ENCODE peak calls at places on chromosomes 4 and X, in eight cellular contexts. C is neuronal stem cell; N is effector memory CD4-positive, alpha-beta T cell; U is psoas muscle; A is H9; X is hepatocyte; H is colonic mucosa; F is adrenal gland. R is an unnamed sample.

GRCh38 chr4:169229571-169230028 is 41.2 kb downstream of the SH3RF1 start:
- DNase-seq in H (no peak), C (no peak), F (no peak), X (peak; percentile 44), N (no peak), U (no peak), A (no peak), R (peak; percentile 93)

GRCh38 chr4:140955528-140956094 is 177.7 kb downstream of the RNF150 start:
- DNase-seq in U (no peak), N (no peak), C (no peak), F (no peak), A (no peak), H (no peak), X (no peak), R (no peak)

GRCh38 chr4:149987330-149987751 is 90.9 kb upstream of the DCLK2 start:
- DNase-seq in A (no peak), N (no peak), H (no peak), X (peak; percentile 51), C (no peak), F (no peak), U (no peak), R (peak; percentile 47)

GRCh38 chrX:106927700-106928099 is 7.5 kb downstream of the CLDN2 start:
- DNase-seq in F (no peak), X (no peak), C (no peak), U (no peak), H (no peak), N (no peak), A (no peak), R (peak; percentile 40)

GRCh38 chr4:53545238-53545637 is 46.0 kb downstream of the LNX1 start:
- DNase-seq in C (no peak), N (no peak), A (no peak), X (no peak), H (no peak), F (no peak), U (no peak), R (no peak)

GRCh38 chrX:107076158-107076557 is 42.5 kb downstream of the RBM41 start:
- DNase-seq in C (no peak), F (no peak), H (no peak), N (no peak), A (no peak), U (no peak), X (no peak), R (no peak)

GRCh38 chrX:103418811-103419210 is 42.5 kb downstream of the BEX3 start:
- DNase-seq in N (no peak), C (no peak), F (no peak), H (no peak), U (no peak), A (no peak), X (no peak), R (peak; percentile 24)

GRCh38 chr4:4914059-4914820 is 54.8 kb downstream of the MSX1 start:
- DNase-seq in F (no peak), A (no peak), U (no peak), C (no peak), H (no peak), X (no peak), N (no peak), R (peak; percentile 14)

GRCh38 chrX:40008841-40009461 is 88.8 kb downstream of the BCOR start:
- DNase-seq in N (no peak), U (peak; percentile 40), H (no peak), F (peak; percentile 39), X (peak; percentile 54), C (no peak), A (peak; percentile 75), R (peak; percentile 41)

GRCh38 chr4:120753854-120754253 is 168.7 kb downstream of the PRDM5 start:
- DNase-seq in C (peak; percentile 18), A (no peak), H (no peak), U (no peak), X (peak; percentile 21), F (no peak), N (no peak), R (peak; percentile 8)

GRCh38 chr4:167219090-167219489 is 15.2 kb downstream of the SPOCK3 start:
- DNase-seq in N (no peak), F (no peak), A (no peak), X (no peak), U (no peak), H (no peak), C (no peak), R (no peak)

GRCh38 chr4:141046255-141046654 is 87.0 kb downstream of the RNF150 start:
- DNase-seq in H (no peak), C (no peak), U (no peak), X (peak; percentile 32), F (peak; percentile 19), A (no peak), N (no peak), R (peak; percentile 85)

GRCh38 chrX:30643313-30643821 is 9.9 kb upstream of the GK start:
- DNase-seq in X (no peak), U (no peak), F (no peak), C (no peak), H (no peak), A (no peak), N (no peak), R (peak; percentile 70)

GRCh38 chrX:1582686-1583437 is 8.5 kb upstream of the AKAP17A start:
- DNase-seq in A (no peak), C (no peak), H (no peak), N (peak; percentile 39), X (no peak), F (no peak), U (no peak), R (peak; percentile 11)

GRCh38 chrX:53072418-53073114 is 9.6 kb upstream of the TSPYL2 start:
- DNase-seq in F (no peak), N (no peak), U (no peak), A (no peak), C (no peak), H (no peak), X (no peak), R (no peak)

DNA sequence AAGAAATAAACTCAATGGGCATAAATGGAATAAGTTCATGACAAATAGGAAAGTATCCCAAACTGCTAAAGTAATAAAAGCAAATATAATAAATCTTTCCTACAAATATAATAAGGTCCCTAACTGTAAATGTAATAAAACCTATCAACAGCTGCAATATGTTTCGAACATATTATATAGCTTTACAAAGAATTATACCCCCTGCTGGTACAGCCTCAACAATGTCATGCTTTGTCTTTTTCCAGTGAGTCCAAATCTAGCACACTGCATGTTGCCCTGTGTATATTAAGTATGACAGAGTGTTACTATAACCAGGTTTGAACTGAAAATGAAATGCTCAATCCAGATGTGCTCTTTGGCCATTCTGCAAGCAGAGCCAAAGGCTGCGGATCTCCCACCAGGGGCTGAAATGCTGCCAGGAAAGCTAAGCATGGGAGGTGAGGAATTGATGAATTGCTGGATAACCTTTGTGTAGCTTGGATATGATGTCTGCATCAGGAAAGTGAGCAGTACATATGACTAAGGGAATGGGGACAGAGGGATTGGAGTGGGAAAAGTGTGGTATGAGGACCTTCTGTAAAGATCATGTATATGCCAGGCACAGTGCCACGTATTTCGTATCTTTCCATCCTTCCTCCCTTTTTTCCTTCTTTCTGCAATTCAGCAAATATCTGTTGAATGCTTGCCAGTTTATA is 954.5 kb upstream of the LCORL start:
- DNase-seq in C (no peak), H (no peak), X (no peak), U (no peak), A (no peak), F (no peak), N (no peak), R (no peak)
- H3K9me3 ChIP-seq in C (peaks cover under 1% of the 10 kb centered on the region), H (no peaks in the 10 kb centered on the region), X (no peaks in the 10 kb centered on the region), U (no peaks in the 10 kb centered on the region), A (no peaks in the 10 kb centered on the region), F (no peaks in the 10 kb centered on the region), N (no peaks in the 10 kb centered on the region), R (no peaks in the 10 kb centered on the region)

DNA sequence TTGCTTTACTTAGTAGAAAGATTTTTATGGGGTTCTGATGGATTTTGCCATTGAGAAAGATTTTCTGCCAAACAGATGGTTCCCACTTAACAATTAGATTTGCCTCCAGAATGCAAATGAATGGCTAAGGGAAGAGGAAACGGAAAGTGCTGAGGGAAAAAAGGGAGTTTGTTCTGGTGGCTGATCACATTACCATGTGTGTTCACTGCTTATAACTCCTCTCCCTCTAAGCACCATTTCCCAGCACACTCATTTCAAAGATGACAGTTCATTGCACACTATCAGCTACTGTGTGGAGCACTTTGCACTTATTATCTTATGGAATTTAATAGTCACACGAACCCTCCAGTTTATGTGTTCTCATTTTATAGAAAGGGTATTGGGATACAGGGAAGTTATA is 68.0 kb upstream of the GRID2 start:
- DNase-seq in C (no peak), U (no peak), A (no peak), H (no peak), X (no peak), N (no peak), F (no peak), R (peak; percentile 55)
- H3K4me1 ChIP-seq in C (no peaks in the 10 kb centered on the region), U (no peaks in the 10 kb centered on the region), A (no peaks in the 10 kb centered on the region), H (no peaks in the 10 kb centered on the region), X (peaks cover 6% of the 10 kb centered on the region), N (no peaks in the 10 kb centered on the region), F (no peaks in the 10 kb centered on the region), R (no peaks in the 10 kb centered on the region)

DNA sequence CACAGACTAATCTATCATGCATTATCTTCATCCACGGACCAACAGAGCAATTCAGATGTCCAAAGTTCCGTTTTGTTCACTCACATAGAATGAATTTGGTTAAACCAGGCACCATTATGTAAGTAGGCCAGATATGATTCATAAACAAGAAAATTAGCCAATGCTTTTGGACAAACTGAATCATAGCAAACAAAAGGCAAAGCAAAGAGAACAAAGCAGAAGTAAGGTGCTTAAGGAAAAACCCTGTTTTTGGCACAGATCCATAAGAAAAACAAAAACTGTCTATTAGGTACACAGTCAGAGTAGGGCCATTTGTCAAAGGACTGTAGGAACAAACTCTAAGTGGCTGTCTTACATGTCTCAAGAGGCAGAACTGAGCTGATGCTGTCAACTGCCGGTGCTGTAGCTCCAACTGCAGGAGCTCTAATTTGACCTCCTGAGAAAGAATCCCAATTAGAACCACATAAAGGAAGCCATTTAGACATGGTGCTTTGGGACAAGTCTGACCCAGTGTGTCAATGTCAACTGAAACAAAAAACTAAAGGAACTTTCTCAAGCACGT is 146.7 kb downstream of the COL25A1 start:
- DNase-seq in H (no peak), N (no peak), U (no peak), X (no peak), A (no peak), F (no peak), C (peak; percentile 36), R (peak; percentile 72)
- H3K9me3 ChIP-seq in H (no peaks in the 10 kb centered on the region), N (no peaks in the 10 kb centered on the region), U (no peaks in the 10 kb centered on the region), X (no peaks in the 10 kb centered on the region), A (no peaks in the 10 kb centered on the region), F (no peaks in the 10 kb centered on the region), C (no peaks in the 10 kb centered on the region), R (no peaks in the 10 kb centered on the region)

GRCh38 chr4:38684951-38685350 is 21.0 kb downstream of the KLF3 start:
- DNase-seq in F (no peak), U (no peak), A (no peak), H (no peak), X (no peak), C (no peak), N (no peak), R (no peak)

GRCh38 chr4:38684271-38684670 is 20.3 kb downstream of the KLF3 start:
- DNase-seq in N (no peak), H (no peak), C (no peak), A (no peak), F (no peak), X (no peak), U (no peak), R (no peak)

GRCh38 chr4:38686682-38687081 is 22.7 kb downstream of the KLF3 start:
- DNase-seq in C (no peak), U (no peak), N (no peak), F (no peak), H (no peak), X (no peak), A (no peak), R (no peak)

GRCh38 chr4:38688676-38689355 is 24.8 kb downstream of the KLF3 start:
- DNase-seq in F (peak; percentile 55), N (no peak), A (no peak), H (no peak), X (no peak), U (no peak), C (no peak), R (no peak)

GRCh38 chr4:38687571-38688011 is 23.6 kb downstream of the KLF3 start:
- DNase-seq in C (no peak), A (no peak), N (no peak), F (no peak), U (no peak), X (no peak), H (no peak), R (no peak)
- H3K4me1 ChIP-seq in C (no peaks in the 10 kb centered on the region), A (no peaks in the 10 kb centered on the region), N (peaks cover 20% of the 10 kb centered on the region), F (peaks cover 64% of the 10 kb centered on the region), U (peaks cover 43% of the 10 kb centered on the region), X (peaks cover 16% of the 10 kb centered on the region), H (peaks cover 10% of the 10 kb centered on the region), R (no peaks in the 10 kb centered on the region)